ENCODE peak calls at places on chromosomes 3 and 15, in four cellular contexts. A is HepG2, M is GM12878, R is H1. U is an unnamed sample.

GRCh38 chr3:70185661-70186060 is 126.8 kb downstream of the MDFIC2 start:
- DNase-seq in A (no peak), M (no peak), R (no peak), U (no peak)

GRCh38 chr3:114899186-114899931 is 247.7 kb downstream of the ZBTB20 start:
- DNase-seq in A (peak; percentile 83), M (no peak), R (no peak), U (no peak)

GRCh38 chr3:186746008-186746407 is 28.8 kb downstream of the KNG1 start:
- DNase-seq in A (peak; percentile 94), M (no peak), R (no peak), U (no peak)

GRCh38 chr3:151377768-151378385 is 6.7 kb downstream of the P2RY12 start:
- DNase-seq in A (no peak), M (no peak), R (no peak), U (no peak)

GRCh38 chr3:101009386-101009785 is 16.2 kb upstream of the ABI3BP start:
- DNase-seq in A (no peak), M (no peak), R (no peak), U (no peak)

GRCh38 chr15:62782100-62782791 is 260.3 kb upstream of the TPM1 start:
- DNase-seq in A (peak; percentile 78), M (no peak), R (no peak), U (peak; percentile 56)

GRCh38 chr15:79989682-79990081 is 18.7 kb upstream of the BCL2A1 start:
- DNase-seq in A (no peak), M (no peak), R (no peak), U (no peak)

GRCh38 chr15:59339252-59339672 is 33.4 kb downstream of the MYO1E start:
- DNase-seq in A (peak; percentile 90), M (no peak), R (no peak), U (no peak)

GRCh38 chr15:70267306-70267705 is 169.6 kb upstream of the TLE3 start:
- DNase-seq in A (no peak), M (no peak), R (no peak), U (no peak)

GRCh38 chr3:176795897-176796296 is 401.4 kb downstream of the TBL1XR1 start:
- DNase-seq in A (no peak), M (no peak), R (no peak), U (no peak)

GRCh38 chr3:14457999-14458398 is 55.6 kb downstream of the SLC6A6 start:
- DNase-seq in A (no peak), M (no peak), R (no peak), U (no peak)

GRCh38 chr3:175342196-175342595 is 483.1 kb downstream of the NAALADL2 start:
- DNase-seq in A (no peak), M (no peak), R (no peak), U (no peak)

GRCh38 chr15:91603681-91604080 is 249.8 kb upstream of the SLCO3A1 start:
- DNase-seq in A (no peak), M (no peak), R (no peak), U (no peak)

GRCh38 chr15:74800559-74801094 is 12.0 kb upstream of the LMAN1L start:
- DNase-seq in A (no peak), M (no peak), R (no peak), U (no peak)

GRCh38 chr3:175150812-175151411 is 291.8 kb downstream of the NAALADL2 start:
- DNase-seq in A (no peak), M (no peak), R (no peak), U (peak; percentile 6)

GRCh38 chr3:63746211-63746610 is 72.9 kb upstream of the C3orf49 start:
- DNase-seq in A (no peak), M (no peak), R (no peak), U (no peak)

GRCh38 chr15:69806287-69806915 is 291.3 kb downstream of the TLE3 start:
- DNase-seq in A (no peak), M (no peak), R (no peak), U (no peak)

GRCh38 chr3:187646906-187647660 is 23.1 kb downstream of the SST start:
- DNase-seq in A (no peak), M (no peak), R (no peak), U (no peak)

GRCh38 chr3:194204793-194205065 is 68.8 kb downstream of the HES1 start:
- DNase-seq in A (no peak), M (no peak), R (no peak), U (no peak)

GRCh38 chr15:74955796-74956647 is 550 bp downstream of the RPP25 start:
- DNase-seq in A (no peak), M (no peak), R (no peak), U (peak; percentile 42)

GRCh38 chr3:105745046-105745445 is 123.8 kb downstream of the CBLB start:
- DNase-seq in A (no peak), M (no peak), R (no peak), U (no peak)

GRCh38 chr3:87898971-87899370 is 159.8 kb downstream of the CGGBP1 start:
- DNase-seq in A (no peak), M (no peak), R (no peak), U (no peak)

GRCh38 chr3:109430911-109431563 is 93.7 kb upstream of the DPPA4 start:
- DNase-seq in A (no peak), M (no peak), R (no peak), U (no peak)

GRCh38 chr3:78926523-78926922 is 841.3 kb downstream of the ROBO1 start:
- DNase-seq in A (no peak), M (no peak), R (no peak), U (no peak)

GRCh38 chr3:31667582-31667981 is 134.9 kb downstream of the STT3B start:
- DNase-seq in A (no peak), M (no peak), R (no peak), U (no peak)

GRCh38 chr15:82093774-82094211 is 48.0 kb upstream of the MEX3B start:
- DNase-seq in A (peak; percentile 41), M (no peak), R (no peak), U (no peak)

GRCh38 chr15:61159901-61160300 is 69.2 kb downstream of the RORA start:
- DNase-seq in A (no peak), M (no peak), R (no peak), U (no peak)

GRCh38 chr15:22963546-22964125 is 16.5 kb downstream of the CYFIP1 start:
- DNase-seq in A (no peak), M (no peak), R (no peak), U (no peak)

GRCh38 chr3:159364511-159364910 is 562.7 kb downstream of the MFSD1 start:
- DNase-seq in A (no peak), M (no peak), R (no peak), U (no peak)
- TF ChIP-seq SUZ12 in A (no peak), M (no peak), R (no peak), U (no peak)

DNA sequence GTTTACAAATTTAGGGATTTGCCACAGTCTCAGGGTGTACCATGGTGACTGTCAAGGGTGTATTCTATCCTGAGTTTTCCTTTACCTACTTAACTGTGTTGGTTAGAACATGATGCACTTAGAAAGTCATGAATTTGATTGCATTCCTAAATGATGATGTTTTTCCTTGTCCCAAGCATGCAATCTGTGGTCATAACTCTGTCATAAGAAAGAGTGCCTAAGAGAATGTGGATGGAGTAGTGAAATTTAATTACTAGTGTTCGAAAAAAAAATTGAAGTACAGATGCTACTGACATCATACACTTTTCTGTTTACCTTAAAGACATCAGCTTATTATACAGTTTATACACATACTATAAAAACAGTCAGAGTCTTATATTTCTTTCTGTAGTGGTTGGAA is 231.5 kb upstream of the KCNMB2 start:
- DNase-seq in A (no peak), M (no peak), R (no peak), U (no peak)
- TF ChIP-seq SP1 in A (no peak), M (no peak), R (no peak), U (no peak)

GRCh38 chr3:128850544-128850943 is 28.9 kb upstream of the ACAD9 start:
- DNase-seq in A (peak; percentile 32), M (no peak), R (no peak), U (no peak)

GRCh38 chr3:128851601-128852000 is 27.8 kb upstream of the ACAD9 start:
- DNase-seq in A (no peak), M (no peak), R (no peak), U (no peak)

GRCh38 chr3:128847631-128848370 is 31.6 kb upstream of the ACAD9 start:
- DNase-seq in A (no peak), M (no peak), R (no peak), U (no peak)

GRCh38 chr3:128846501-128846900 is 32.9 kb upstream of the ACAD9 start:
- DNase-seq in A (no peak), M (no peak), R (no peak), U (no peak)

GRCh38 chr3:128849776-128850542 is 29.5 kb upstream of the ACAD9 start:
- DNase-seq in A (no peak), M (no peak), R (no peak), U (no peak)
- TF ChIP-seq SUZ12 in A (no peak), M (no peak), R (no peak), U (no peak)

DNA sequence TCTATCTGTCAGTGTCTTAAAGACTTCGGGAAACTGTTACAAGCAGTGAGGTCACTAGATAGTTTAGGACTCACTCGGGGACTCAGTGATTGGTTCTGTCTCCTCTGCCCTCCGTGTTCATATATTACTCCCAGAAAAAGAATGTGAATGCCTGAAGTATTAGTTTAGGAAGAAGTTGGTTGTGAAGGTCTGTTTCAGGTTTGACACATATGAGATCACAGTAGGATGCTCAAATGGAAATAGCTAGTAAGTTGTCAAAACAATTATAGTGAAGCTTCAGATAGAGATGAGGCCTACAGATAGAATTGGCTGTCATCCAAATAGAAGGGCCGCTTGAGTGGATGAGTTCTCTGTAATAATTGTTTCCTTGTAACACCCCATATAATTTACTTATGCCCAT is 172.6 kb downstream of the PLCL2 start:
- DNase-seq in A (no peak), M (no peak), R (no peak), U (no peak)
- TF ChIP-seq SP1 in A (no peak), M (no peak), R (no peak), U (no peak)